ENCODE peak calls at places on chromosome 15, in four cellular contexts. U is HL-60, J is ovary, M is psoas muscle. F is an unnamed sample. For H3K27me3, the result is how much of the 10 kb centered on the place peaks cover.

GRCh38 chr15:59260090-59260489 is 53.4 kb downstream of the LDHAL6B start:
- DNase-seq in M (no peak), U (no peak), J (no peak), F (no peak)

GRCh38 chr15:26095710-26096330 is 232.7 kb upstream of the ATP10A start:
- DNase-seq in J (no peak), M (no peak), U (no peak), F (no peak)

GRCh38 chr15:87267798-87268197 is 988.7 kb downstream of the NTRK3 start:
- DNase-seq in M (no peak), J (no peak), U (no peak), F (no peak)

GRCh38 chr15:59174846-59175831 is 31.5 kb upstream of the LDHAL6B start:
- DNase-seq in U (peak), M (peak), J (no peak), F (peak)

GRCh38 chr15:58980351-58980939 is 7.0 kb upstream of the RNF111 start:
- DNase-seq in M (no peak), J (no peak), U (no peak), F (no peak)

GRCh38 chr15:79977431-79977940 is 6.5 kb upstream of the BCL2A1 start:
- DNase-seq in U (peak), M (no peak), J (no peak), F (peak)

GRCh38 chr15:96274698-96275097 is 55.8 kb upstream of the NR2F2 start:
- DNase-seq in J (no peak), U (no peak), M (no peak), F (no peak)

GRCh38 chr15:93894438-93894837 is 336.9 kb upstream of the MCTP2 start:
- DNase-seq in J (no peak), U (no peak), M (no peak), F (no peak)

GRCh38 chr15:54482251-54482650 is 504.0 kb downstream of the UNC13C start:
- DNase-seq in M (no peak), J (no peak), U (no peak), F (no peak)

GRCh38 chr15:23403550-23403949 is 43.5 kb downstream of the GOLGA6L2 start:
- DNase-seq in U (no peak), M (no peak), J (no peak), F (no peak)

GRCh38 chr15:25700916-25701315 is 162.2 kb downstream of the ATP10A start:
- DNase-seq in J (no peak), M (no peak), U (no peak), F (no peak)

GRCh38 chr15:55546718-55547117 is 38.7 kb upstream of the DNAAF4 start:
- DNase-seq in U (no peak), M (no peak), J (no peak), F (no peak)

GRCh38 chr15:56991017-56991416 is 72.6 kb downstream of the TCF12 start:
- DNase-seq in M (no peak), U (no peak), J (no peak), F (no peak)

GRCh38 chr15:65862682-65863081 is 6.6 kb upstream of the RAB11A start:
- DNase-seq in M (no peak), J (no peak), U (peak), F (peak)

GRCh38 chr15:96225642-96226259 is 104.7 kb upstream of the NR2F2 start:
- DNase-seq in J (no peak), M (no peak), U (no peak), F (no peak)

GRCh38 chr15:77830041-77830440 is 197.3 kb upstream of the LINGO1 start:
- DNase-seq in U (no peak), J (peak), M (peak), F (no peak)

GRCh38 chr15:82880704-82881103 is 71.3 kb downstream of the WHAMM start:
- DNase-seq in M (no peak), U (no peak), J (no peak), F (no peak)

GRCh38 chr15:100033140-100033857 is 300.1 kb upstream of the LYSMD4 start:
- DNase-seq in J (no peak), M (no peak), U (no peak), F (no peak)

GRCh38 chr15:83656192-83656591 is 2.3 kb downstream of the ADAMTSL3 start:
- DNase-seq in M (no peak), J (no peak), U (no peak), F (no peak)

GRCh38 chr15:69149163-69149562 is 11.3 kb upstream of the GLCE start:
- DNase-seq in M (no peak), U (no peak), J (no peak), F (no peak)

GRCh38 chr15:28104326-28104725 is 5.2 kb upstream of the OCA2 start:
- DNase-seq in J (no peak), U (no peak), M (no peak), F (no peak)

GRCh38 chr15:23446215-23447106 is 582 bp downstream of the GOLGA6L2 start:
- DNase-seq in M (no peak), J (no peak), U (no peak), F (no peak)

GRCh38 chr15:73922186-73923151 is 3.8 kb upstream of the LOXL1 start:
- DNase-seq in J (peak), M (no peak), U (no peak), F (no peak)

GRCh38 chr15:75363786-75364185 is 4.6 kb downstream of the MAN2C1 start:
- DNase-seq in M (no peak), U (no peak), J (no peak), F (no peak)

GRCh38 chr15:92393994-92394326 is 279 bp downstream of the ST8SIA2 start:
- DNase-seq in J (no peak), M (no peak), U (no peak), F (no peak)

GRCh38 chr15:38555686-38556334 is 8.8 kb downstream of the RASGRP1 start:
- DNase-seq in M (no peak), U (no peak), J (no peak), F (no peak)

GRCh38 chr15:29821416-29822099 is 710 bp downstream of the TJP1 start:
- DNase-seq in U (no peak), J (peak), M (peak), F (peak)

GRCh38 chr15:88695046-88695445 is 56.2 kb downstream of the ISG20 start:
- DNase-seq in M (no peak), U (no peak), J (no peak), F (no peak)

GRCh38 chr15:88699861-88700260 is 61.0 kb downstream of the ISG20 start:
- DNase-seq in M (no peak), U (no peak), J (no peak), F (peak)

GRCh38 chr15:88700716-88701115 is 61.9 kb downstream of the ISG20 start:
- DNase-seq in J (no peak), M (no peak), U (no peak), F (no peak)

GRCh38 chr15:88695595-88696186 is 56.9 kb downstream of the ISG20 start:
- DNase-seq in J (no peak), U (no peak), M (no peak), F (no peak)

DNA sequence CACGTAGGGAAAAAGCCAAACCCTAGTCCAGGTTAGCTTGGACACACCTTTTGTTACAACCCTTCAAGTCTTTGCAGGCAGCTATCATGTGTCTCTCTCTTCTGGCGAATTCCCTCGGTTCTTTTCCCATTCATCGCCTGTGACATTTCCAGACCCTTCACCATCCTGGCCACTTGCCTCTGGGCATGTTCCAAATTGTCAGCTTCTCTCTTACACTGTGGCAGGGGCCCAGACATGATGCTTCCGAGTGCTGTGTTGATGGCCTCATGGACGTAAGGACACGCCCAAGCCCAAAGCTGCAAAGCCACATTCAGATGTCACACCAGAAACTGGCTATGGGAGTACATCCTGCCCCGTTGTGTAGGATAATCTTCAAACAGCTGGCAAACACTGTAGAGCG is 58.5 kb downstream of the ISG20 start:
- DNase-seq in U (no peak), J (no peak), M (no peak), F (no peak)
- H3K27me3 ChIP-seq in U (under half), J (under half), M (under half), F (under half)

DNA sequence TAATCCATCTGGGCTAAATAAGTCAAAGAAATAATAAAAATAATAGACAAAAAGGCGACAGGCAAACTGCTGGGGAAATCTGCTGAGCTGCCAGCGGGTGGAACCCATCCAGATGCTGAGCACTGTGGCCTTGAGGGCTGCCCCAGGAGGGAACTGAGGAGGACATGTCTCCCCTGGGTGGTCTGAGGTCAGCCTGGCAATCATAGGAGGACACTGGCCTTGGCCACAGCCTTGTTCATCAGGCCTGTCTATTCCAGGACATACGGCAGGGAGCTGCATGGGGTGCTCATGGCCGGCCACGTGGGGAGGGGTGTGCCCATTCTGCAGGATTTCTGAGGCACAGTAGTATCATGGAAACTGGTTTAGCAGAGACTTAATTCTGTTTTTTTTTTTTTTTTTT is 21.5 kb upstream of the SNRPA1 start:
- DNase-seq in M (no peak), J (no peak), U (no peak), F (no peak)
- H3K27me3 ChIP-seq in M (under half), J (under half), U (under half), F (under half)

GRCh38 chr15:42087926-42088800 is 6.2 kb downstream of the PLA2G4D start:
- DNase-seq in U (no peak), M (no peak), J (no peak), F (no peak)

GRCh38 chr15:42087460-42087859 is 6.9 kb downstream of the PLA2G4D start:
- DNase-seq in U (no peak), M (no peak), J (no peak), F (no peak)

GRCh38 chr15:42090375-42090774 is 4.0 kb downstream of the PLA2G4D start:
- DNase-seq in U (no peak), J (no peak), M (no peak), F (peak)

GRCh38 chr15:42089942-42090341 is 4.4 kb downstream of the PLA2G4D start:
- DNase-seq in J (no peak), M (no peak), U (no peak), F (no peak)

DNA sequence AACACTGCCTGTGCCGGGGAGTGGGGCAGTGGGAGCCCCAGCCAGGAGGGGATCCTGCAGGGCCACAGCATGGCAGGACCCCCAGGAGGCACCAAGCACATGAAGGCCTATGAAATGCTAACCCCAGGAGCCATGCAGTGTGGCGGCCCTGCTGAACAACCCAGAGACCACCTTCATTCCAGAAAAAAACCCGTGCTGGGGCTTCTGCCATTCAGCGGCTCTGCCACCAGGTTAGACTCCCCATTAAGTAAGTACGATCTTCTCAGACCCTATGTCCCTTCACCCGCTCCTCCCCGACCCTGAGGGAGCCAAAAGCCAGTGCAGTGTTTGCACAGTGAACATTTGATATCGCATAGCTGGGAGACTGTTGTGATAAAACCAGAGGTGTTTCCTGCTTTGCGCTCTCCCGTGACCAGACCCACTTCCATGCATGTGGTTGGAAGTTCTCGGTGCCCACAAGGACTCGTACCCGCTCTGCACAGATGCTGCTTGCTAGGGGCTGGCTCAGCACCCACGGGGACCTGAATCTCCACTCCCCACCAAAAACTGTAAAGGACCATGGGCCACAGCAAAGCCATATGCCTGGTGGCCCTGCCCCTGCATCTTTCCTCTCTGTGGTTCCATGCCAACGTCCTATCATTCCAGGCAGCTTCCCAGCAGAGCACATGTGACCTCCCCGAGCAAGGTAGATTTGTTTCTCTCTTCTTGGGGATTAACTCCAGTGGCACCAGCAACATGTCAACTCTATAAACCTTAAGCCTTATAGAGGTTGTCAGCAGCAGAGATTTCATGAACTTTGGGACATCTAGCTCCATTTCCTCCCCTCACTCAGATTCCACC is 5.3 kb downstream of the PLA2G4D start:
- DNase-seq in U (no peak), M (no peak), J (no peak), F (no peak)
- H3K27me3 ChIP-seq in U (under half), M (under half), J (under half), F (under half)

GRCh38 chr15:89381330-89381729 is 46.7 kb upstream of the POLG start:
- DNase-seq in U (no peak), M (no peak), J (no peak), F (no peak)
- H3K27me3 ChIP-seq in U (under half), M (under half), J (under half), F (under half)

DNA sequence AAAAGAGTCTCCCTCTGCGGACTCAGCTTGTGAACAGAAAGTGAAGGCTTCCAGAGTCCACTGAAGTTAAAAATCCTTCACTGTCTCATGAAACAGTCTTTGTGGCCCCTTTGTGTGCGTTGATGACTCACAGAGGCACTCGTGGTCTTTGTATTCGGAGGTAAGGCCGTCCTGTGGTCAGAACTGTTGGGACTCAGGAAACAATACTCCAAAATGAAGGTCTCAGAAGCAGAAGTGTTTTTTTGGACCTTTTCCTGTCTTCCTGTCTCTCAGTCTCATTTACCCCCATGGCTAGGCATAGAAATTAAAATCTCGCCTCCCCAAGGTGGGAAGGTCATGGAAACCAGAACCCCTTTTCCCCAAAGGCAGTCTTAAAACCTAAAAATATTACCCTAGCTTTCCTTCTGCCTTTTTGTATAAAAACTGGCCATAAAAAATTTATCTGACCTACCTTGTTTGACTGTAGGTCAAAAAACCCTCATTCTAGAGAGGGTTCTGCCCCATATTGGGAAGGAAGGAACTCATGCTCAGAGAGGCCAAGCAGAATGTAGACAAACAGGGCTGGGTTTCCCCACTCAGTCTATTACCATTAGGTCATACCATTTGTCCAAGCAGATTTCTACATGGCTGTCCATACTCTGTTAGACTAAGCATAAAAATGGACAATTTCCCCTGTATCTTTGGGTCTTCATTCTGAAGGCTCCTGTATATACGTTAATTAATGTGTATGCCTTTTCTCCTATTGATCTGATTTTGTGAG is 19.1 kb upstream of the EPB42 start:
- DNase-seq in J (no peak), M (no peak), U (peak), F (no peak)
- H3K27me3 ChIP-seq in J (under half), M (under half), U (under half), F (under half)

GRCh38 chr15:40927497-40928346 is 1.4 kb upstream of the DLL4 start:
- DNase-seq in J (no peak), U (peak), M (no peak), F (no peak)

GRCh38 chr15:40925863-40926658 is 3.1 kb upstream of the DLL4 start:
- DNase-seq in M (no peak), U (no peak), J (no peak), F (no peak)

GRCh38 chr15:40923551-40923950 is 5.6 kb upstream of the DLL4 start:
- DNase-seq in J (no peak), M (peak), U (no peak), F (no peak)

GRCh38 chr15:40926659-40927496 is 2.3 kb upstream of the DLL4 start:
- DNase-seq in M (no peak), J (no peak), U (no peak), F (no peak)

DNA sequence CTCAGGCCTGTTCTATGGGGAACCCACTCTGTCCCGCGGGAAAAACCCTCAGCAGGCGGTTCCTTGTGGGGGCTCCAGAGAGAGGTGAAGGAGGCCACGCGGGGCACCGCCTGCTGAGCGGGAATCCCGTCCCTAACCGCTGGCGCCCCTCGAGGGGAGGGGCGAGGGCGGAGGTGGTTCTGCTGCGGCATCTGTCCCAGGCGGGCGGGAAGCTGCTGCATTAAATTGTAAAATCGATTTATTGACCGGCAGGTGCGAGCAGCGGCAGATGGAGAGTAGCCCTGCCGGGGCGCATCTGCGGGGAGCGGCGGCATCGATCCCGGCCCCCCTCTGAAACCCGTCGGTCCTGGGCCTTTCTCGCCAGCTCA is 3.7 kb upstream of the DLL4 start:
- DNase-seq in M (no peak), U (no peak), J (no peak), F (no peak)
- H3K27me3 ChIP-seq in M (under half), U (under half), J (under half), F (under half)

DNA sequence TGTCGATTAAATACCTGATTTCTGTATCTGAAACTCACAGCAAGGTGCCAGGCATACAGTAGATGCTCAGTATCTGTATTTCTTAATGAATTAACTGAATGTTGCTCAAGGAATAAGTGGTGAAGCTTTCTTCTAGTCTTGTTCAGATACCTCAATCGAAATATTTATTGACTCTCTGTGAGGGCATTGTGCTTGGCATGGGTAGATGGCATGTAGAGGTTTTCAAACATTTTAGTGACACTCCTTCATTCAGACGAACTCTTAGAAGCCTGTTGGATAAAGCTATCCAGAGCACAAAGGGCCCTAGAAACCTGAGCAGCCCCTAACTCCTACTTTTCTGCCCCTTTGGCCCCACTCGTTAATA is 369 bp upstream of the SNX1 start:
- DNase-seq in J (no peak), U (no peak), M (no peak), F (no peak)
- H3K27me3 ChIP-seq in J (under half), U (under half), M (under half), F (under half)

DNA sequence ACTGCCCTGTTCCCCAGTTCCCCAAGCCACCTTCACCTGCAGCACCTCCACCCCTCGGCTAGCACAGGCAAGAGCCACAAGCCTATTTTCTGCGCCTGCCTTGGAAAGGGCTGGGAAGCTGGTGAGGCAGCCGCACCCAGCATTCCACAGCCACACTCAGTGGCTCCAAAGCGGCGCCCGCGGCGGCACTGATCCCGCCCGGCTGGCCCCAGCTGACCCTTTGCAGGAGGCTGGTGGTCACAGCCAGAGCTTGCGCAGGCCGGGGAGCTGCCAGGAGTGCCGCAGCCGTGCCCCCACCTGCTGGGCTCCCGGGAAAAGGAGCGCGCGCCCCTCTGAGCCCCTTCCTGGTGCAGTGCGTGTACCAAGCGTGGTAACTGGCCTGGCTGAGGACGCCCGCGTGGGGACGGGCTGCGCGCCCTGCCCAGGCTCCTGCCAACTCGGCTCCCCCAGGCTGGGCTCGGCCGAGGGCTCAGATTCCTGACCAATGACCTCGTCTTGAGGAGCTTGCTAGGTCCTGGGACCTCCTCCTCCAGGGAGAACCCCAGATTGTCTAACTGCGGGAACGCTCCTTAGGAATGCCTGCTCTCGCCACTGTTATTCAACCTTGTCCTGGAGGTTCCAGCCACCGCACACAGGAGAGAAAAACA is 13.3 kb downstream of the GRAMD2A start:
- DNase-seq in U (no peak), M (peak), J (no peak), F (no peak)
- H3K27me3 ChIP-seq in U (under half), M (under half), J (under half), F (under half)

F was measured in adrenal gland.